ENCODE peak calls at places on chromosomes 2 and 18, in nine cellular contexts. S is OCI-LY7, B is left ventricle myocardium inferior, U is PC-9, D is cardiac fibroblast, Q is HCT116, C is MM.1S, J is GM06990, W is tibial nerve. L is an unnamed sample.

GRCh38 chr2:232528746-232529445 is 2.9 kb downstream of the CHRND start:
- DNase-seq in D (no peak), U (no peak), B (peak; percentile 1), S (peak; percentile 33), J (no peak), Q (no peak), W (no peak), C (no peak), L (peak; percentile 27)

GRCh38 chr2:99974966-99975365 is 167.4 kb downstream of the AFF3 start:
- DNase-seq in B (no peak), J (no peak), S (no peak), U (no peak), D (peak; percentile 6), W (no peak), Q (no peak), C (no peak), L (no peak)

GRCh38 chr2:212421571-212422334 is 116.8 kb downstream of the ERBB4 start:
- DNase-seq in D (peak; percentile 40), J (no peak), U (no peak), W (no peak), S (no peak), B (no peak), Q (no peak), C (no peak), L (no peak)

GRCh38 chr2:107197601-107198000 is 311.6 kb upstream of the ST6GAL2 start:
- DNase-seq in W (no peak), Q (no peak), S (no peak), C (no peak), D (no peak), J (no peak), U (no peak), B (no peak), L (no peak)

GRCh38 chr2:197707316-197708213 is 2.4 kb downstream of the MARS2 start:
- DNase-seq in J (no peak), U (peak; percentile 40), D (peak; percentile 71), S (peak; percentile 62), B (no peak), Q (peak; percentile 24), W (no peak), C (peak; percentile 56), L (no peak)

GRCh38 chr2:226187126-226187525 is 612.5 kb downstream of the IRS1 start:
- DNase-seq in W (no peak), D (peak; percentile 20), S (no peak), B (no peak), J (no peak), Q (no peak), C (no peak), U (no peak), L (no peak)

GRCh38 chr2:166126014-166126639 is 1.7 kb downstream of the SCN1A start:
- DNase-seq in W (no peak), D (peak; percentile 68), J (no peak), Q (no peak), B (no peak), U (no peak), S (no peak), C (no peak), L (no peak)

GRCh38 chr18:79458131-79458838 is 62.6 kb downstream of the NFATC1 start:
- DNase-seq in D (peak; percentile 93), W (peak; percentile 53), S (no peak), U (peak; percentile 41), J (no peak), B (peak; percentile 76), C (no peak), Q (peak; percentile 48), L (peak; percentile 43)

GRCh38 chr2:163610817-163611556 is 124.8 kb downstream of the FIGN start:
- DNase-seq in Q (peak; percentile 6), U (no peak), J (no peak), B (no peak), C (no peak), S (peak; percentile 7), W (no peak), D (no peak), L (peak; percentile 64)

GRCh38 chr18:55404811-55405654 is 183.0 kb downstream of the TCF4 start:
- DNase-seq in S (no peak), D (peak; percentile 79), C (no peak), U (no peak), W (no peak), J (no peak), B (no peak), Q (no peak), L (no peak)

GRCh38 chr18:79867666-79868065 is 69.9 kb downstream of the KCNG2 start:
- DNase-seq in S (no peak), C (no peak), B (no peak), D (no peak), W (peak; percentile 6), J (no peak), U (no peak), Q (no peak), L (no peak)

GRCh38 chr2:112493048-112493447 is 11.1 kb downstream of the TTL start:
- DNase-seq in Q (no peak), W (no peak), S (no peak), J (no peak), C (no peak), D (peak; percentile 17), B (no peak), U (no peak), L (no peak)

GRCh38 chr2:173210270-173211196 is 134.9 kb downstream of the MAP3K20 start:
- DNase-seq in W (peak; percentile 48), D (peak; percentile 97), S (peak; percentile 65), U (peak; percentile 85), J (no peak), Q (peak; percentile 65), B (peak; percentile 30), C (peak; percentile 58), L (no peak)

GRCh38 chr2:231386446-231386845 is 9.1 kb upstream of the B3GNT7 start:
- DNase-seq in D (peak; percentile 24), U (peak; percentile 66), B (no peak), S (no peak), J (no peak), C (no peak), Q (no peak), W (no peak), L (no peak)

GRCh38 chr2:231385429-231385828 is 10.1 kb upstream of the B3GNT7 start:
- DNase-seq in D (no peak), B (no peak), U (no peak), W (no peak), C (no peak), Q (no peak), J (no peak), S (no peak), L (no peak)

GRCh38 chr2:231388725-231389346 is 6.7 kb upstream of the B3GNT7 start:
- DNase-seq in U (no peak), J (no peak), Q (no peak), C (no peak), D (no peak), B (no peak), W (no peak), S (no peak), L (no peak)

GRCh38 chr2:231390667-231391066 is 4.8 kb upstream of the B3GNT7 start:
- DNase-seq in U (no peak), S (no peak), C (no peak), D (no peak), B (no peak), W (no peak), Q (no peak), J (no peak), L (no peak)

GRCh38 chr2:231387904-231388724 is 7.4 kb upstream of the B3GNT7 start:
- DNase-seq in Q (no peak), B (peak; percentile 64), W (no peak), C (no peak), U (no peak), D (peak; percentile 61), J (no peak), S (no peak), L (no peak)
- TF ChIP-seq CTCF in Q (no peak), B (no peak), W (no peak), C (no peak), U (no peak), D (peak; percentile 1), J (no peak), S (no peak), L (no peak)

DNA sequence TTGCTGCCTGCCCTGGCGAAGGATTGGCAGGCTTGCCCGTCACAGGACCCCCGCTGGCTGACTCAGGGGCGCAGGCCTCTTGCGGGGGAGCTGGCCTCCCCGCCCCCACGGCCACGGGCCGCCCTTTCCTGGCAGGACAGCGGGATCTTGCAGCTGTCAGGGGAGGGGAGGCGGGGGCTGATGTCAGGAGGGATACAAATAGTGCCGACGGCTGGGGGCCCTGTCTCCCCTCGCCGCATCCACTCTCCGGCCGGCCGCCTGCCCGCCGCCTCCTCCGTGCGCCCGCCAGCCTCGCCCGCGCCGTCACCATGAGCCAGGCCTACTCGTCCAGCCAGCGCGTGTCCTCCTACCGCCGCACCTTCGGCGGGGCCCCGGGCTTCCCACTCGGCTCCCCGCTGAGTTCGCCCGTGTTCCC is at the start of gene DES:
- DNase-seq in D (peak; percentile 38), B (peak; percentile 78), J (no peak), W (no peak), Q (no peak), C (no peak), S (no peak), U (no peak), L (no peak)
- H3K4me3 ChIP-seq in D (no peak within 1 kb of the TSS), B (peak within 1 kb of the TSS; percentile 75), J (no peak within 1 kb of the TSS), W (no peak within 1 kb of the TSS), Q (no peak within 1 kb of the TSS), C (no peak within 1 kb of the TSS), S (no peak within 1 kb of the TSS), U (no peak within 1 kb of the TSS), L (no peak within 1 kb of the TSS)

DNA sequence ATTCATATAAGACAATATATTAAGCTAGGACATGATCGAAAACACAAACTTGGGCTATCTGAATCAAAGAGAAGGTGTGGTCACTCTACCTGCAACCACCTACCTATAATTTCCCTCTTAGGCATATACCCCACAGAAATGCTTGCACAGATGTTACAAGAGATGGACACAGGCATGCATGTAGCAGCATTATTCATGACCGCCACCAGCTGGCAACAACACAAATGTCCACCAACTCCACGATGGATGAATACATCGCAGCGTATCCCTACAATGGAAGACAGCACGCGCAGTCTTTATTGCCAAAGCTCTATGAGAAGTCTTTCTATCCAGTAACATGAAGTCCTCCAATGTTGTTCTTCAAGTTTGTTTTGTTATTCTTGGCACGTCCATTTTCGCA is 90.8 kb downstream of the ARL4C start:
- DNase-seq in U (no peak), Q (no peak), C (no peak), J (no peak), B (no peak), S (peak; percentile 33), D (no peak), W (no peak), L (no peak)
- TF ChIP-seq CTCF in U (no peak), Q (peak; percentile 35), C (no peak), J (no peak), B (no peak), S (peak; percentile 48), D (no peak), W (no peak), L (no peak)

DNA sequence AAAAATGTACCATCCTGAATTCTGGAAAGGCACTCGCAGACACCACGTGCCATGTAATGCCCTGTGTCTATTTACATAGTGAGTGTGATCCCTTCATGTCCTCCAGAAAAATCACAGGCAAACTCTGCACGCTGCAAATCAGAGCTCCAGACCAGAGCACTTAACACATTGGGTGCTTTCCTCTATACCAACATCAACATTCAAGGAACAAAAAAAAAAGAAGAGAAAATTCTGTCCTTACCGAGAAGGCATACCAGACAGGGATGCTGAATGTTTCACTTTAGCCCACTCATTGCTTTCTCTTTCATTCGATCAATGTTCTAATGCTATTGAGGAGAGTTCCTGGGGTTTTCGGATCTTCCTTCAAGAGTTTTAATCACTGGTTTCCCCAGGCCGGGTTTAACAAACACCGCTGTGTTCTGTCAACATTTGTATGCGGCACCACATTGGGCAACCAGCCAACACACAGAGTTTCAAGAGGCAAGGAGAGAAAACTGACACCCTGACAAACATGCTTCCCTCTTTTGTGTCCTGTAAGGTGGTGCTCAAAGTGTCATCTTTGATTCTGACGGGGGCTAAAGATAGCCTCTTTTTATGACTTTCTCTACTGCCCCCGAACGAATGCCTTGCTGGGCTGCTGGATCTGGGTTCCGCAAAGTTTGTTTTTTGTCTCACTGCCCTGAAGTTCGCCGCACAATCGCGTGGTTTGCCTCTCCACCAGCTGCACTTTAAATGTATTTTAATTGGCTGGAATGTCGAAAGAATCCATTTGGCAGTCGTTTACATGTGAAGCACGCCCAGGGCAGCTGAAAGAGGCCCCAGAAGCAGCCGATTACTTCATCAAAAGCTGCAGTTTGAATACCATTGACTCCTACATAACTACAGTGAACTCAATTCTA is 106.4 kb upstream of the NCKAP5 start:
- DNase-seq in Q (no peak), W (peak; percentile 30), B (peak; percentile 38), C (no peak), J (no peak), U (no peak), D (peak; percentile 86), S (no peak), L (peak; percentile 63)
- H3K4me3 ChIP-seq in Q (no peak overlapping the region), W (peak overlapping the region; percentile 24), B (peak overlapping the region; percentile 56), C (no peak overlapping the region), J (no peak overlapping the region), U (peak overlapping the region; percentile 24), D (peak overlapping the region; percentile 15), S (no peak overlapping the region), L (peak overlapping the region; percentile 38)

L was measured in right lobe of liver.